ENCODE peak calls at places on chromosomes 12 and 14, in ten cellular contexts. D, L, Q, S, N, U, I, T, O and K are unnamed samples.
A peak's percentile ranks its signal among the peaks of the same experiment; 100 is the strongest.

GRCh38 chr12:116538682-116539264 is 20.4 kb upstream of the MAP1LC3B2 start:
- DNase-seq in D (no peak), L (no peak), Q (no peak), S (no peak), N (no peak), U (no peak), I (no peak), T (no peak), O (no peak), K (no peak)

GRCh38 chr12:53571295-53571694 is 54.9 kb downstream of the ATF7 start:
- DNase-seq in D (no peak), L (no peak), Q (no peak), S (no peak), N (no peak), U (no peak), I (no peak), T (no peak), O (no peak), K (no peak)

GRCh38 chr12:48001426-48002178 is 2.7 kb downstream of the COL2A1 start:
- DNase-seq in D (peak; percentile 25), L (no peak), Q (peak; percentile 4), S (peak; percentile 65), N (no peak), U (peak; percentile 64), I (no peak), T (no peak), O (no peak), K (no peak)

GRCh38 chr12:2364566-2365165 is 311.9 kb downstream of the CACNA1C start:
- DNase-seq in D (no peak), L (peak; percentile 55), Q (no peak), S (no peak), N (peak; percentile 59), U (peak; percentile 76), I (no peak), T (no peak), O (no peak), K (no peak)

GRCh38 chr12:77003961-77004360 is 61.4 kb downstream of the E2F7 start:
- DNase-seq in D (no peak), L (no peak), Q (no peak), S (no peak), N (no peak), U (no peak), I (no peak), T (no peak), O (no peak), K (no peak)

GRCh38 chr12:132151766-132152410 is 7.6 kb downstream of the NOC4L start:
- DNase-seq in D (no peak), L (no peak), Q (no peak), S (no peak), N (peak; percentile 48), U (no peak), I (no peak), T (no peak), O (no peak), K (peak; percentile 44)

GRCh38 chr14:65849558-65849957 is 437.0 kb downstream of the FUT8 start:
- DNase-seq in D (no peak), L (no peak), Q (no peak), S (no peak), N (no peak), U (no peak), I (no peak), T (no peak), O (no peak), K (no peak)

GRCh38 chr12:58917699-58918334 is 2.5 kb downstream of the LRIG3 start:
- DNase-seq in D (no peak), L (no peak), Q (no peak), S (no peak), N (no peak), U (no peak), I (no peak), T (no peak), O (no peak), K (no peak)

GRCh38 chr14:71730471-71730870 is 201.8 kb upstream of the RGS6 start:
- DNase-seq in D (peak; percentile 60), L (no peak), Q (no peak), S (no peak), N (no peak), U (no peak), I (no peak), T (no peak), O (no peak), K (no peak)

GRCh38 chr12:66119870-66120241 is 10.7 kb downstream of the LLPH start:
- DNase-seq in D (no peak), L (no peak), Q (no peak), S (no peak), N (no peak), U (no peak), I (no peak), T (no peak), O (no peak), K (no peak)
- H3K36me3 ChIP-seq in D (peaks cover 8% of the 10 kb centered on the region), L (no peaks in the 10 kb centered on the region), Q (peaks cover 21% of the 10 kb centered on the region), S (no peaks in the 10 kb centered on the region), N (peaks cover 39% of the 10 kb centered on the region), U (peaks cover 25% of the 10 kb centered on the region), I (peaks cover 15% of the 10 kb centered on the region), T (peaks cover 38% of the 10 kb centered on the region), O (peaks cover 12% of the 10 kb centered on the region), K (peaks cover 13% of the 10 kb centered on the region)

DNA sequence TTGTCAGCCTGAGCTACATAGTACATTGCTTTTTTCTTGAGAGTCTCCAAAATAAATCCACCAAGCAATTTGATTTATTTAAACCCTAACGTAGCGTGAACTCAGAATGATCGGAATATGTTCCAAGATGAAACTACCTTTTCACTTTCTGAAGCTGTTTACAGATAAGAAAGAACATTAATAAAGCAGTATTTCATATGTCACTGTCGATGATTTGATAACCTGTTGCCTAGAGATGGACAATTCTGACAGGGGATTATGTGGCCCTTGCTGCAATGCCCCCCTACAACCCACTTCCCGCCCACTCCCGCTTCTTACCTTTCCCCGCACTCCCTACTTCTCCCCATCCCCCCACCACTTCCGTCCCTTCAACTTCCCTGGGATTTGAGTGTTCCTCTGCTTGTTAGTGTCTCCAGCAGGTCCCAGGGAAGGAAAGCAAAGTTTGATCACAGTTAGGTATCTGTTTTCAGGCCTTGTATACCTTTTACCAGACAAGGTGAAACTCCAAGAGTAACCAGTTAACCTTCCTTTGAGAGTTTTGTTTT is 229.2 kb upstream of the HMGA2 start:
- DNase-seq in D (no peak), L (no peak), Q (no peak), S (no peak), N (no peak), U (no peak), I (no peak), T (no peak), O (no peak), K (no peak)
- H3K4me3 ChIP-seq in D (no peak overlapping the region), L (no peak overlapping the region), Q (no peak overlapping the region), S (no peak overlapping the region), N (no peak overlapping the region), U (no peak overlapping the region), I (no peak overlapping the region), T (no peak overlapping the region), O (no peak overlapping the region), K (no peak overlapping the region)

GRCh38 chr12:109092484-109093021 is 719 bp downstream of the ALKBH2 start:
- DNase-seq in D (no peak), L (no peak), Q (no peak), S (no peak), N (no peak), U (peak; percentile 1), I (no peak), T (no peak), O (no peak), K (no peak)

GRCh38 chr12:109087250-109087649 is 6.0 kb downstream of the ALKBH2 start:
- DNase-seq in D (no peak), L (no peak), Q (no peak), S (no peak), N (no peak), U (peak; percentile 1), I (no peak), T (no peak), O (no peak), K (no peak)

GRCh38 chr12:109089683-109090082 is 3.6 kb downstream of the ALKBH2 start:
- DNase-seq in D (no peak), L (no peak), Q (no peak), S (no peak), N (no peak), U (no peak), I (no peak), T (no peak), O (no peak), K (no peak)

GRCh38 chr12:109085590-109085989 is 7.7 kb downstream of the ALKBH2 start:
- DNase-seq in D (no peak), L (no peak), Q (no peak), S (no peak), N (no peak), U (no peak), I (no peak), T (no peak), O (no peak), K (no peak)

GRCh38 chr12:109088818-109089217 is 4.5 kb downstream of the ALKBH2 start:
- DNase-seq in D (no peak), L (no peak), Q (no peak), S (no peak), N (no peak), U (no peak), I (peak; percentile 62), T (no peak), O (no peak), K (no peak)
- H3K36me3 ChIP-seq in D (peaks cover 27% of the 10 kb centered on the region), L (no peaks in the 10 kb centered on the region), Q (peaks cover 24% of the 10 kb centered on the region), S (peaks cover 4% of the 10 kb centered on the region), N (peaks cover 71% of the 10 kb centered on the region), U (peaks cover 8% of the 10 kb centered on the region), I (peaks cover 21% of the 10 kb centered on the region), T (peaks cover 79% of the 10 kb centered on the region), O (peaks cover 27% of the 10 kb centered on the region), K (peaks cover 23% of the 10 kb centered on the region)

GRCh38 chr14:88323520-88324199 is 591 bp upstream of the KCNK10 start:
- DNase-seq in D (no peak), L (no peak), Q (no peak), S (peak; percentile 29), N (no peak), U (no peak), I (peak; percentile 1), T (no peak), O (no peak), K (no peak)

GRCh38 chr14:88323086-88323519 is at the start of gene KCNK10:
- DNase-seq in D (peak; percentile 3), L (no peak), Q (no peak), S (no peak), N (no peak), U (peak; percentile 9), I (no peak), T (no peak), O (no peak), K (no peak)

GRCh38 chr14:88325883-88326282 is 2.8 kb upstream of the KCNK10 start:
- DNase-seq in D (no peak), L (no peak), Q (no peak), S (no peak), N (no peak), U (no peak), I (no peak), T (no peak), O (no peak), K (no peak)

GRCh38 chr14:88327497-88327896 is 4.4 kb upstream of the KCNK10 start:
- DNase-seq in D (no peak), L (no peak), Q (no peak), S (no peak), N (no peak), U (no peak), I (no peak), T (no peak), O (no peak), K (no peak)

GRCh38 chr14:88326352-88327103 is 3.5 kb upstream of the KCNK10 start:
- DNase-seq in D (no peak), L (no peak), Q (no peak), S (no peak), N (no peak), U (no peak), I (no peak), T (no peak), O (no peak), K (no peak)
- H3K4me3 ChIP-seq in D (no peak overlapping the region), L (no peak overlapping the region), Q (no peak overlapping the region), S (no peak overlapping the region), N (no peak overlapping the region), U (no peak overlapping the region), I (no peak overlapping the region), T (no peak overlapping the region), O (no peak overlapping the region), K (no peak overlapping the region)

GRCh38 chr14:74685054-74685453 is 27.8 kb downstream of the AREL1 start:
- DNase-seq in D (no peak), L (no peak), Q (no peak), S (no peak), N (no peak), U (no peak), I (no peak), T (no peak), O (no peak), K (no peak)
- H3K36me3 ChIP-seq in D (peaks cover 37% of the 10 kb centered on the region), L (no peaks in the 10 kb centered on the region), Q (peaks cover 31% of the 10 kb centered on the region), S (no peaks in the 10 kb centered on the region), N (peaks cover 87% of the 10 kb centered on the region), U (peaks cover 16% of the 10 kb centered on the region), I (peaks cover 32% of the 10 kb centered on the region), T (peaks cover 59% of the 10 kb centered on the region), O (peaks cover 10% of the 10 kb centered on the region), K (peaks cover 10% of the 10 kb centered on the region)